ENCODE peak calls at places on chromosomes 13 and 19, in ten cellular contexts. O, M, W, U, T, H, D, X, F and B are unnamed samples.

GRCh38 chr13:36193151-36193855 is 21.1 kb downstream of the SOHLH2 start:
- DNase-seq in O (no peak), M (no peak), W (no peak), U (no peak), T (no peak), H (no peak), D (no peak), X (no peak), F (no peak), B (no peak)

GRCh38 chr13:81058211-81058915 is 717.4 kb upstream of the SPRY2 start:
- DNase-seq in O (no peak), M (no peak), W (no peak), U (no peak), T (no peak), H (no peak), D (no peak), X (no peak), F (no peak), B (no peak)

GRCh38 chr13:60112771-60113170 is 51.0 kb downstream of the DIAPH3 start:
- DNase-seq in O (no peak), M (no peak), W (no peak), U (no peak), T (no peak), H (no peak), D (no peak), X (no peak), F (no peak), B (no peak)

GRCh38 chr19:11018743-11019142 is 57.9 kb downstream of the SMARCA4 start:
- DNase-seq in O (no peak), M (no peak), W (no peak), U (no peak), T (peak; percentile 43), H (no peak), D (no peak), X (no peak), F (no peak), B (peak; percentile 27)

GRCh38 chr19:10113964-10114650 is 2.6 kb downstream of the P2RY11 start:
- DNase-seq in O (no peak), M (no peak), W (peak; percentile 32), U (no peak), T (no peak), H (no peak), D (no peak), X (no peak), F (no peak), B (no peak)

GRCh38 chr13:19646062-19646461 is 12.6 kb downstream of the MPHOSPH8 start:
- DNase-seq in O (no peak), M (no peak), W (no peak), U (no peak), T (no peak), H (no peak), D (no peak), X (no peak), F (no peak), B (no peak)

GRCh38 chr19:53102701-53103140 is 501 bp downstream of the ZNF160 start:
- DNase-seq in O (peak; percentile 45), M (no peak), W (peak; percentile 65), U (no peak), T (peak; percentile 57), H (peak; percentile 12), D (no peak), X (peak; percentile 61), F (peak; percentile 63), B (peak; percentile 34)

GRCh38 chr13:49020940-49021548 is 45.3 kb downstream of the FNDC3A start:
- DNase-seq in O (no peak), M (no peak), W (no peak), U (no peak), T (no peak), H (no peak), D (no peak), X (no peak), F (no peak), B (no peak)

GRCh38 chr13:110333837-110334236 is 26.8 kb downstream of the COL4A2 start:
- DNase-seq in O (no peak), M (no peak), W (no peak), U (no peak), T (no peak), H (no peak), D (no peak), X (no peak), F (no peak), B (no peak)